ENCODE peak calls at places on chromosomes 3 and 15, in nine cellular contexts. One of them, this sample, is unnamed.

GRCh38 chr3:16249336-16249735 is 15.4 kb downstream of the DPH3 start:
- DNase-seq in GM12878: no peak
- DNase-seq in SW 1271: no peak
- DNase-seq in fibroblast of the aortic adventitia: peak; percentile 49
- DNase-seq in cardiac septum: no peak
- DNase-seq in activated naive CD8-positive, alpha-beta T cell treated with anti-CD3 and anti-CD28 coated beads, Interleukin-2, amount 50 U/mL, for 24 hours: peak; percentile 29
- DNase-seq in MM.1S: peak; percentile 14
- DNase-seq in T-helper 2 cell: no peak
- DNase-seq in stimulated activated CD4-positive, alpha-beta T cell treated with anti-CD3 and anti-CD28 coated beads, TNF-alpha, amount 100 ng/mL, for 4 hours: no peak
- DNase-seq in this sample: peak; percentile 34

GRCh38 chr3:66449411-66449931 is 51.4 kb downstream of the LRIG1 start:
- DNase-seq in GM12878: no peak
- DNase-seq in SW 1271: no peak
- DNase-seq in fibroblast of the aortic adventitia: peak; percentile 66
- DNase-seq in cardiac septum: no peak
- DNase-seq in activated naive CD8-positive, alpha-beta T cell treated with anti-CD3 and anti-CD28 coated beads, Interleukin-2, amount 50 U/mL, for 24 hours: no peak
- DNase-seq in MM.1S: no peak
- DNase-seq in T-helper 2 cell: no peak
- DNase-seq in stimulated activated CD4-positive, alpha-beta T cell treated with anti-CD3 and anti-CD28 coated beads, TNF-alpha, amount 100 ng/mL, for 4 hours: no peak
- DNase-seq in this sample: no peak

GRCh38 chr3:25573386-25574171 is 91.1 kb downstream of the TOP2B start:
- DNase-seq in GM12878: no peak
- DNase-seq in SW 1271: no peak
- DNase-seq in fibroblast of the aortic adventitia: no peak
- DNase-seq in cardiac septum: peak; percentile 70
- DNase-seq in activated naive CD8-positive, alpha-beta T cell treated with anti-CD3 and anti-CD28 coated beads, Interleukin-2, amount 50 U/mL, for 24 hours: no peak
- DNase-seq in MM.1S: no peak
- DNase-seq in T-helper 2 cell: no peak
- DNase-seq in stimulated activated CD4-positive, alpha-beta T cell treated with anti-CD3 and anti-CD28 coated beads, TNF-alpha, amount 100 ng/mL, for 4 hours: no peak
- DNase-seq in this sample: peak; percentile 68

GRCh38 chr15:66287461-66288055 is 5.8 kb upstream of the DIS3L start:
- DNase-seq in GM12878: no peak
- DNase-seq in SW 1271: peak; percentile 23
- DNase-seq in fibroblast of the aortic adventitia: peak; percentile 59
- DNase-seq in cardiac septum: no peak
- DNase-seq in activated naive CD8-positive, alpha-beta T cell treated with anti-CD3 and anti-CD28 coated beads, Interleukin-2, amount 50 U/mL, for 24 hours: no peak
- DNase-seq in MM.1S: peak; percentile 31
- DNase-seq in T-helper 2 cell: no peak
- DNase-seq in stimulated activated CD4-positive, alpha-beta T cell treated with anti-CD3 and anti-CD28 coated beads, TNF-alpha, amount 100 ng/mL, for 4 hours: no peak
- DNase-seq in this sample: peak; percentile 69

GRCh38 chr3:64355473-64355872 is 130.2 kb upstream of the PRICKLE2 start:
- DNase-seq in GM12878: no peak
- DNase-seq in SW 1271: no peak
- DNase-seq in fibroblast of the aortic adventitia: peak; percentile 49
- DNase-seq in cardiac septum: no peak
- DNase-seq in activated naive CD8-positive, alpha-beta T cell treated with anti-CD3 and anti-CD28 coated beads, Interleukin-2, amount 50 U/mL, for 24 hours: no peak
- DNase-seq in MM.1S: no peak
- DNase-seq in T-helper 2 cell: no peak
- DNase-seq in stimulated activated CD4-positive, alpha-beta T cell treated with anti-CD3 and anti-CD28 coated beads, TNF-alpha, amount 100 ng/mL, for 4 hours: no peak
- DNase-seq in this sample: no peak

GRCh38 chr3:57150097-57150496 is 15.1 kb downstream of the IL17RD start:
- DNase-seq in GM12878: no peak
- DNase-seq in SW 1271: no peak
- DNase-seq in fibroblast of the aortic adventitia: peak; percentile 19
- DNase-seq in cardiac septum: no peak
- DNase-seq in activated naive CD8-positive, alpha-beta T cell treated with anti-CD3 and anti-CD28 coated beads, Interleukin-2, amount 50 U/mL, for 24 hours: no peak
- DNase-seq in MM.1S: no peak
- DNase-seq in T-helper 2 cell: no peak
- DNase-seq in stimulated activated CD4-positive, alpha-beta T cell treated with anti-CD3 and anti-CD28 coated beads, TNF-alpha, amount 100 ng/mL, for 4 hours: no peak
- DNase-seq in this sample: no peak

GRCh38 chr3:54341811-54342210 is 219.5 kb downstream of the CACNA2D3 start:
- DNase-seq in GM12878: no peak
- DNase-seq in SW 1271: no peak
- DNase-seq in fibroblast of the aortic adventitia: no peak
- DNase-seq in cardiac septum: no peak
- DNase-seq in activated naive CD8-positive, alpha-beta T cell treated with anti-CD3 and anti-CD28 coated beads, Interleukin-2, amount 50 U/mL, for 24 hours: no peak
- DNase-seq in MM.1S: no peak
- DNase-seq in T-helper 2 cell: no peak
- DNase-seq in stimulated activated CD4-positive, alpha-beta T cell treated with anti-CD3 and anti-CD28 coated beads, TNF-alpha, amount 100 ng/mL, for 4 hours: no peak
- DNase-seq in this sample: no peak

GRCh38 chr3:42036483-42036823 is 54.7 kb upstream of the TRAK1 start:
- DNase-seq in GM12878: no peak
- DNase-seq in SW 1271: peak; percentile 89
- DNase-seq in fibroblast of the aortic adventitia: peak; percentile 94
- DNase-seq in cardiac septum: no peak
- DNase-seq in activated naive CD8-positive, alpha-beta T cell treated with anti-CD3 and anti-CD28 coated beads, Interleukin-2, amount 50 U/mL, for 24 hours: no peak
- DNase-seq in MM.1S: no peak
- DNase-seq in T-helper 2 cell: no peak
- DNase-seq in stimulated activated CD4-positive, alpha-beta T cell treated with anti-CD3 and anti-CD28 coated beads, TNF-alpha, amount 100 ng/mL, for 4 hours: no peak
- DNase-seq in this sample: peak; percentile 82

GRCh38 chr3:38620236-38620635 is 29.3 kb downstream of the SCN5A start:
- DNase-seq in GM12878: no peak
- DNase-seq in SW 1271: no peak
- DNase-seq in fibroblast of the aortic adventitia: peak; percentile 34
- DNase-seq in cardiac septum: no peak
- DNase-seq in activated naive CD8-positive, alpha-beta T cell treated with anti-CD3 and anti-CD28 coated beads, Interleukin-2, amount 50 U/mL, for 24 hours: no peak
- DNase-seq in MM.1S: no peak
- DNase-seq in T-helper 2 cell: no peak
- DNase-seq in stimulated activated CD4-positive, alpha-beta T cell treated with anti-CD3 and anti-CD28 coated beads, TNF-alpha, amount 100 ng/mL, for 4 hours: no peak
- DNase-seq in this sample: peak; percentile 26

GRCh38 chr15:56794923-56795329 is 61.6 kb upstream of the ZNF280D start:
- DNase-seq in GM12878: no peak
- DNase-seq in SW 1271: no peak
- DNase-seq in fibroblast of the aortic adventitia: no peak
- DNase-seq in cardiac septum: no peak
- DNase-seq in activated naive CD8-positive, alpha-beta T cell treated with anti-CD3 and anti-CD28 coated beads, Interleukin-2, amount 50 U/mL, for 24 hours: no peak
- DNase-seq in MM.1S: no peak
- DNase-seq in T-helper 2 cell: no peak
- DNase-seq in stimulated activated CD4-positive, alpha-beta T cell treated with anti-CD3 and anti-CD28 coated beads, TNF-alpha, amount 100 ng/mL, for 4 hours: no peak
- DNase-seq in this sample: peak; percentile 29

GRCh38 chr3:183518446-183519185 is 36.9 kb downstream of the KLHL6 start:
- DNase-seq in GM12878: no peak
- DNase-seq in SW 1271: no peak
- DNase-seq in fibroblast of the aortic adventitia: no peak
- DNase-seq in cardiac septum: no peak
- DNase-seq in activated naive CD8-positive, alpha-beta T cell treated with anti-CD3 and anti-CD28 coated beads, Interleukin-2, amount 50 U/mL, for 24 hours: no peak
- DNase-seq in MM.1S: peak; percentile 67
- DNase-seq in T-helper 2 cell: no peak
- DNase-seq in stimulated activated CD4-positive, alpha-beta T cell treated with anti-CD3 and anti-CD28 coated beads, TNF-alpha, amount 100 ng/mL, for 4 hours: no peak
- DNase-seq in this sample: no peak

GRCh38 chr15:48866141-48866563 is 11.8 kb upstream of the EID1 start:
- DNase-seq in GM12878: no peak
- DNase-seq in SW 1271: no peak
- DNase-seq in fibroblast of the aortic adventitia: peak; percentile 84
- DNase-seq in cardiac septum: no peak
- DNase-seq in activated naive CD8-positive, alpha-beta T cell treated with anti-CD3 and anti-CD28 coated beads, Interleukin-2, amount 50 U/mL, for 24 hours: no peak
- DNase-seq in MM.1S: no peak
- DNase-seq in T-helper 2 cell: no peak
- DNase-seq in stimulated activated CD4-positive, alpha-beta T cell treated with anti-CD3 and anti-CD28 coated beads, TNF-alpha, amount 100 ng/mL, for 4 hours: no peak
- DNase-seq in this sample: peak; percentile 27

GRCh38 chr3:57112206-57112605 is 51.7 kb downstream of the SPATA12 start:
- DNase-seq in GM12878: no peak
- DNase-seq in SW 1271: no peak
- DNase-seq in fibroblast of the aortic adventitia: peak; percentile 44
- DNase-seq in cardiac septum: no peak
- DNase-seq in activated naive CD8-positive, alpha-beta T cell treated with anti-CD3 and anti-CD28 coated beads, Interleukin-2, amount 50 U/mL, for 24 hours: no peak
- DNase-seq in MM.1S: peak; percentile 11
- DNase-seq in T-helper 2 cell: no peak
- DNase-seq in stimulated activated CD4-positive, alpha-beta T cell treated with anti-CD3 and anti-CD28 coated beads, TNF-alpha, amount 100 ng/mL, for 4 hours: no peak
- DNase-seq in this sample: no peak

GRCh38 chr15:66772967-66773873 is 71.2 kb downstream of the SMAD6 start:
- DNase-seq in GM12878: no peak
- DNase-seq in SW 1271: no peak
- DNase-seq in fibroblast of the aortic adventitia: peak; percentile 68
- DNase-seq in cardiac septum: no peak
- DNase-seq in activated naive CD8-positive, alpha-beta T cell treated with anti-CD3 and anti-CD28 coated beads, Interleukin-2, amount 50 U/mL, for 24 hours: no peak
- DNase-seq in MM.1S: no peak
- DNase-seq in T-helper 2 cell: no peak
- DNase-seq in stimulated activated CD4-positive, alpha-beta T cell treated with anti-CD3 and anti-CD28 coated beads, TNF-alpha, amount 100 ng/mL, for 4 hours: no peak
- DNase-seq in this sample: no peak

GRCh38 chr15:72858205-72858604 is 74.6 kb upstream of the ADPGK start:
- DNase-seq in GM12878: no peak
- DNase-seq in SW 1271: no peak
- DNase-seq in fibroblast of the aortic adventitia: no peak
- DNase-seq in cardiac septum: no peak
- DNase-seq in activated naive CD8-positive, alpha-beta T cell treated with anti-CD3 and anti-CD28 coated beads, Interleukin-2, amount 50 U/mL, for 24 hours: no peak
- DNase-seq in MM.1S: no peak
- DNase-seq in T-helper 2 cell: no peak
- DNase-seq in stimulated activated CD4-positive, alpha-beta T cell treated with anti-CD3 and anti-CD28 coated beads, TNF-alpha, amount 100 ng/mL, for 4 hours: no peak
- DNase-seq in this sample: no peak

GRCh38 chr3:46203681-46204080 is 4.4 kb downstream of the CCR1 start:
- DNase-seq in GM12878: no peak
- DNase-seq in SW 1271: no peak
- DNase-seq in fibroblast of the aortic adventitia: no peak
- DNase-seq in cardiac septum: no peak
- DNase-seq in activated naive CD8-positive, alpha-beta T cell treated with anti-CD3 and anti-CD28 coated beads, Interleukin-2, amount 50 U/mL, for 24 hours: no peak
- DNase-seq in MM.1S: no peak
- DNase-seq in T-helper 2 cell: no peak
- DNase-seq in stimulated activated CD4-positive, alpha-beta T cell treated with anti-CD3 and anti-CD28 coated beads, TNF-alpha, amount 100 ng/mL, for 4 hours: no peak
- DNase-seq in this sample: no peak

GRCh38 chr15:45549831-45550230 is 27.3 kb upstream of the SLC30A4 start:
- DNase-seq in GM12878: no peak
- DNase-seq in SW 1271: no peak
- DNase-seq in fibroblast of the aortic adventitia: peak; percentile 43
- DNase-seq in cardiac septum: no peak
- DNase-seq in activated naive CD8-positive, alpha-beta T cell treated with anti-CD3 and anti-CD28 coated beads, Interleukin-2, amount 50 U/mL, for 24 hours: no peak
- DNase-seq in MM.1S: no peak
- DNase-seq in T-helper 2 cell: no peak
- DNase-seq in stimulated activated CD4-positive, alpha-beta T cell treated with anti-CD3 and anti-CD28 coated beads, TNF-alpha, amount 100 ng/mL, for 4 hours: no peak
- DNase-seq in this sample: peak; percentile 71

GRCh38 chr15:52080031-52080430 is 32.5 kb downstream of the BCL2L10 start:
- DNase-seq in GM12878: no peak
- DNase-seq in SW 1271: no peak
- DNase-seq in fibroblast of the aortic adventitia: no peak
- DNase-seq in cardiac septum: no peak
- DNase-seq in activated naive CD8-positive, alpha-beta T cell treated with anti-CD3 and anti-CD28 coated beads, Interleukin-2, amount 50 U/mL, for 24 hours: no peak
- DNase-seq in MM.1S: no peak
- DNase-seq in T-helper 2 cell: no peak
- DNase-seq in stimulated activated CD4-positive, alpha-beta T cell treated with anti-CD3 and anti-CD28 coated beads, TNF-alpha, amount 100 ng/mL, for 4 hours: no peak
- DNase-seq in this sample: no peak

GRCh38 chr15:81087121-81087520 is 46.9 kb upstream of the CFAP161 start:
- DNase-seq in GM12878: no peak
- DNase-seq in SW 1271: no peak
- DNase-seq in fibroblast of the aortic adventitia: no peak
- DNase-seq in cardiac septum: no peak
- DNase-seq in activated naive CD8-positive, alpha-beta T cell treated with anti-CD3 and anti-CD28 coated beads, Interleukin-2, amount 50 U/mL, for 24 hours: no peak
- DNase-seq in MM.1S: no peak
- DNase-seq in T-helper 2 cell: no peak
- DNase-seq in stimulated activated CD4-positive, alpha-beta T cell treated with anti-CD3 and anti-CD28 coated beads, TNF-alpha, amount 100 ng/mL, for 4 hours: no peak
- DNase-seq in this sample: peak; percentile 15

GRCh38 chr3:188380722-188381121 is 226.8 kb downstream of the LPP start:
- DNase-seq in GM12878: no peak
- DNase-seq in SW 1271: no peak
- DNase-seq in fibroblast of the aortic adventitia: no peak
- DNase-seq in cardiac septum: no peak
- DNase-seq in activated naive CD8-positive, alpha-beta T cell treated with anti-CD3 and anti-CD28 coated beads, Interleukin-2, amount 50 U/mL, for 24 hours: no peak
- DNase-seq in MM.1S: no peak
- DNase-seq in T-helper 2 cell: no peak
- DNase-seq in stimulated activated CD4-positive, alpha-beta T cell treated with anti-CD3 and anti-CD28 coated beads, TNF-alpha, amount 100 ng/mL, for 4 hours: no peak
- DNase-seq in this sample: no peak

GRCh38 chr3:170322501-170323328 is 34.8 kb upstream of the SKIL start:
- DNase-seq in GM12878: no peak
- DNase-seq in SW 1271: no peak
- DNase-seq in fibroblast of the aortic adventitia: no peak
- DNase-seq in cardiac septum: no peak
- DNase-seq in activated naive CD8-positive, alpha-beta T cell treated with anti-CD3 and anti-CD28 coated beads, Interleukin-2, amount 50 U/mL, for 24 hours: no peak
- DNase-seq in MM.1S: no peak
- DNase-seq in T-helper 2 cell: no peak
- DNase-seq in stimulated activated CD4-positive, alpha-beta T cell treated with anti-CD3 and anti-CD28 coated beads, TNF-alpha, amount 100 ng/mL, for 4 hours: no peak
- DNase-seq in this sample: no peak

GRCh38 chr15:41957021-41957897 is 15.1 kb downstream of the EHD4 start:
- DNase-seq in GM12878: peak; percentile 64
- DNase-seq in SW 1271: no peak
- DNase-seq in fibroblast of the aortic adventitia: no peak
- DNase-seq in cardiac septum: no peak
- DNase-seq in activated naive CD8-positive, alpha-beta T cell treated with anti-CD3 and anti-CD28 coated beads, Interleukin-2, amount 50 U/mL, for 24 hours: no peak
- DNase-seq in MM.1S: no peak
- DNase-seq in T-helper 2 cell: no peak
- DNase-seq in stimulated activated CD4-positive, alpha-beta T cell treated with anti-CD3 and anti-CD28 coated beads, TNF-alpha, amount 100 ng/mL, for 4 hours: no peak
- DNase-seq in this sample: no peak

GRCh38 chr3:195815169-195815771 is 3.5 kb upstream of the MUC4 start:
- DNase-seq in GM12878: no peak
- DNase-seq in SW 1271: no peak
- DNase-seq in fibroblast of the aortic adventitia: no peak
- DNase-seq in cardiac septum: no peak
- DNase-seq in activated naive CD8-positive, alpha-beta T cell treated with anti-CD3 and anti-CD28 coated beads, Interleukin-2, amount 50 U/mL, for 24 hours: no peak
- DNase-seq in MM.1S: no peak
- DNase-seq in T-helper 2 cell: no peak
- DNase-seq in stimulated activated CD4-positive, alpha-beta T cell treated with anti-CD3 and anti-CD28 coated beads, TNF-alpha, amount 100 ng/mL, for 4 hours: no peak
- DNase-seq in this sample: no peak

This sample was measured in GM03348.